ENCODE peak calls at places on chromosomes 7 and 10, in four cellular contexts. One of them, this sample, is unnamed.

GRCh38 chr7:141045842-141046630 is 27.8 kb upstream of the TMEM178B start:
- DNase-seq in ACHN: peak; percentile 99
- DNase-seq in NCI-H1694 treated with DMSO at 0.1 percent for 48 hours: no peak
- DNase-seq in body of pancreas: no peak
- DNase-seq in this sample: no peak

GRCh38 chr7:87574630-87575029 is 26.1 kb downstream of the ABCB1 start:
- DNase-seq in ACHN: peak; percentile 74
- DNase-seq in NCI-H1694 treated with DMSO at 0.1 percent for 48 hours: no peak
- DNase-seq in body of pancreas: no peak
- DNase-seq in this sample: no peak

GRCh38 chr7:136635755-136636154 is 232.7 kb upstream of the CHRM2 start:
- DNase-seq in ACHN: no peak
- DNase-seq in NCI-H1694 treated with DMSO at 0.1 percent for 48 hours: no peak
- DNase-seq in body of pancreas: no peak
- DNase-seq in this sample: no peak

GRCh38 chr10:58715056-58715455 is 202.4 kb downstream of the BICC1 start:
- DNase-seq in ACHN: no peak
- DNase-seq in NCI-H1694 treated with DMSO at 0.1 percent for 48 hours: no peak
- DNase-seq in body of pancreas: no peak
- DNase-seq in this sample: no peak

GRCh38 chr10:55287346-55287745 is 486.3 kb upstream of the PCDH15 start:
- DNase-seq in ACHN: peak; percentile 28
- DNase-seq in NCI-H1694 treated with DMSO at 0.1 percent for 48 hours: no peak
- DNase-seq in body of pancreas: no peak
- DNase-seq in this sample: peak; percentile 24

GRCh38 chr10:62732841-62733653 is 71.5 kb upstream of the ADO start:
- DNase-seq in ACHN: no peak
- DNase-seq in NCI-H1694 treated with DMSO at 0.1 percent for 48 hours: no peak
- DNase-seq in body of pancreas: no peak
- DNase-seq in this sample: no peak

GRCh38 chr10:123377883-123378282 is 223.7 kb downstream of the BUB3 start:
- DNase-seq in ACHN: no peak
- DNase-seq in NCI-H1694 treated with DMSO at 0.1 percent for 48 hours: no peak
- DNase-seq in body of pancreas: no peak
- DNase-seq in this sample: no peak

GRCh38 chr10:93435061-93435491 is 47.1 kb downstream of the MYOF start:
- DNase-seq in ACHN: no peak
- DNase-seq in NCI-H1694 treated with DMSO at 0.1 percent for 48 hours: no peak
- DNase-seq in body of pancreas: no peak
- DNase-seq in this sample: no peak

GRCh38 chr10:101769541-101770180 is 6.3 kb downstream of the FGF8 start:
- DNase-seq in ACHN: no peak
- DNase-seq in NCI-H1694 treated with DMSO at 0.1 percent for 48 hours: no peak
- DNase-seq in body of pancreas: no peak
- DNase-seq in this sample: no peak

GRCh38 chr10:30736685-30737232 is 107.2 kb upstream of the LYZL2 start:
- DNase-seq in ACHN: peak; percentile 85
- DNase-seq in NCI-H1694 treated with DMSO at 0.1 percent for 48 hours: no peak
- DNase-seq in body of pancreas: no peak
- DNase-seq in this sample: no peak

GRCh38 chr7:146414872-146415271 is 298.3 kb downstream of the CNTNAP2 start:
- DNase-seq in ACHN: peak; percentile 58
- DNase-seq in NCI-H1694 treated with DMSO at 0.1 percent for 48 hours: no peak
- DNase-seq in body of pancreas: no peak
- DNase-seq in this sample: no peak

GRCh38 chr7:143003393-143004051 is 23.4 kb downstream of the OR9A2 start:
- DNase-seq in ACHN: peak; percentile 59
- DNase-seq in NCI-H1694 treated with DMSO at 0.1 percent for 48 hours: peak; percentile 35
- DNase-seq in body of pancreas: no peak
- DNase-seq in this sample: peak; percentile 73

GRCh38 chr10:78764436-78764835 is 304.3 kb upstream of the ZMIZ1 start:
- DNase-seq in ACHN: no peak
- DNase-seq in NCI-H1694 treated with DMSO at 0.1 percent for 48 hours: no peak
- DNase-seq in body of pancreas: no peak
- DNase-seq in this sample: no peak

GRCh38 chr10:43823237-43823605 is 174.5 kb upstream of the ZNF32 start:
- DNase-seq in ACHN: no peak
- DNase-seq in NCI-H1694 treated with DMSO at 0.1 percent for 48 hours: no peak
- DNase-seq in body of pancreas: no peak
- DNase-seq in this sample: no peak

GRCh38 chr7:138603549-138604324 is 97.4 kb downstream of the SVOPL start:
- DNase-seq in ACHN: peak; percentile 15
- DNase-seq in NCI-H1694 treated with DMSO at 0.1 percent for 48 hours: no peak
- DNase-seq in body of pancreas: no peak
- DNase-seq in this sample: no peak

GRCh38 chr10:7165500-7166177 is 245.2 kb downstream of the SFMBT2 start:
- DNase-seq in ACHN: no peak
- DNase-seq in NCI-H1694 treated with DMSO at 0.1 percent for 48 hours: no peak
- DNase-seq in body of pancreas: no peak
- DNase-seq in this sample: no peak

GRCh38 chr10:13414855-13415254 is 66.8 kb upstream of the SEPHS1 start:
- DNase-seq in ACHN: peak; percentile 17
- DNase-seq in NCI-H1694 treated with DMSO at 0.1 percent for 48 hours: no peak
- DNase-seq in body of pancreas: peak; percentile 60
- DNase-seq in this sample: peak; percentile 85

GRCh38 chr7:45689011-45689796 is 115.0 kb downstream of the ADCY1 start:
- DNase-seq in ACHN: peak; percentile 32
- DNase-seq in NCI-H1694 treated with DMSO at 0.1 percent for 48 hours: no peak
- DNase-seq in body of pancreas: no peak
- DNase-seq in this sample: no peak

GRCh38 chr7:127858091-127858914 is 172.9 kb downstream of the LRRC4 start:
- DNase-seq in ACHN: no peak
- DNase-seq in NCI-H1694 treated with DMSO at 0.1 percent for 48 hours: no peak
- DNase-seq in body of pancreas: no peak
- DNase-seq in this sample: no peak

GRCh38 chr7:148049068-148049467 is 541.5 kb upstream of the C7orf33 start:
- DNase-seq in ACHN: no peak
- DNase-seq in NCI-H1694 treated with DMSO at 0.1 percent for 48 hours: no peak
- DNase-seq in body of pancreas: no peak
- DNase-seq in this sample: no peak

GRCh38 chr10:86851329-86852207 is 95.1 kb downstream of the BMPR1A start:
- DNase-seq in ACHN: no peak
- DNase-seq in NCI-H1694 treated with DMSO at 0.1 percent for 48 hours: no peak
- DNase-seq in body of pancreas: no peak
- DNase-seq in this sample: no peak

GRCh38 chr7:136138991-136139390 is 161.8 kb upstream of the MTPN start:
- DNase-seq in ACHN: no peak
- DNase-seq in NCI-H1694 treated with DMSO at 0.1 percent for 48 hours: no peak
- DNase-seq in body of pancreas: no peak
- DNase-seq in this sample: no peak

This sample was measured in HT-29.